ENCODE peak calls at places on chromosomes 4 and X, in ten cellular contexts. One of them, this sample, is unnamed.

GRCh38 chr4:34194585-34194984 is 2049.7 kb downstream of the ARAP2 start:
- DNase-seq in left ventricle myocardium inferior: no peak
- DNase-seq in heart right ventricle: no peak
- DNase-seq in breast epithelium: no peak
- DNase-seq in lower lobe of right lung: no peak
- DNase-seq in suprapubic skin: no peak
- DNase-seq in brain microvascular endothelial cell: no peak
- DNase-seq in heart left ventricle: no peak
- DNase-seq in ovary: no peak
- DNase-seq in pancreas: no peak
- DNase-seq in this sample: no peak

GRCh38 chr4:53671757-53672156 is 80.5 kb upstream of the LNX1 start:
- DNase-seq in left ventricle myocardium inferior: no peak
- DNase-seq in heart right ventricle: no peak
- DNase-seq in breast epithelium: no peak
- DNase-seq in lower lobe of right lung: no peak
- DNase-seq in suprapubic skin: no peak
- DNase-seq in brain microvascular endothelial cell: no peak
- DNase-seq in heart left ventricle: no peak
- DNase-seq in ovary: no peak
- DNase-seq in pancreas: peak; percentile 69
- DNase-seq in this sample: no peak

GRCh38 chr4:6071191-6071958 is 53.1 kb upstream of the C4orf50 start:
- DNase-seq in left ventricle myocardium inferior: no peak
- DNase-seq in heart right ventricle: no peak
- DNase-seq in breast epithelium: no peak
- DNase-seq in lower lobe of right lung: peak; percentile 28
- DNase-seq in suprapubic skin: no peak
- DNase-seq in brain microvascular endothelial cell: no peak
- DNase-seq in heart left ventricle: no peak
- DNase-seq in ovary: no peak
- DNase-seq in pancreas: no peak
- DNase-seq in this sample: no peak

GRCh38 chr4:38696697-38697096 is 32.7 kb downstream of the KLF3 start:
- DNase-seq in left ventricle myocardium inferior: no peak
- DNase-seq in heart right ventricle: no peak
- DNase-seq in breast epithelium: no peak
- DNase-seq in lower lobe of right lung: no peak
- DNase-seq in suprapubic skin: no peak
- DNase-seq in brain microvascular endothelial cell: no peak
- DNase-seq in heart left ventricle: no peak
- DNase-seq in ovary: no peak
- DNase-seq in pancreas: no peak
- DNase-seq in this sample: no peak

GRCh38 chr4:153207027-153207426 is 2.8 kb downstream of the TRIM2 start:
- DNase-seq in left ventricle myocardium inferior: no peak
- DNase-seq in heart right ventricle: no peak
- DNase-seq in breast epithelium: no peak
- DNase-seq in lower lobe of right lung: no peak
- DNase-seq in suprapubic skin: no peak
- DNase-seq in brain microvascular endothelial cell: no peak
- DNase-seq in heart left ventricle: no peak
- DNase-seq in ovary: no peak
- DNase-seq in pancreas: no peak
- DNase-seq in this sample: no peak

GRCh38 chr4:88938138-88938537 is 118.8 kb downstream of the FAM13A start:
- DNase-seq in left ventricle myocardium inferior: no peak
- DNase-seq in heart right ventricle: no peak
- DNase-seq in breast epithelium: no peak
- DNase-seq in lower lobe of right lung: no peak
- DNase-seq in suprapubic skin: no peak
- DNase-seq in brain microvascular endothelial cell: peak; percentile 87
- DNase-seq in heart left ventricle: no peak
- DNase-seq in ovary: no peak
- DNase-seq in pancreas: no peak
- DNase-seq in this sample: no peak

GRCh38 chr4:186144180-186144579 is 39.7 kb downstream of the FAM149A start:
- DNase-seq in left ventricle myocardium inferior: peak; percentile 25
- DNase-seq in heart right ventricle: no peak
- DNase-seq in breast epithelium: no peak
- DNase-seq in lower lobe of right lung: no peak
- DNase-seq in suprapubic skin: no peak
- DNase-seq in brain microvascular endothelial cell: peak; percentile 52
- DNase-seq in heart left ventricle: no peak
- DNase-seq in ovary: peak; percentile 38
- DNase-seq in pancreas: no peak
- DNase-seq in this sample: no peak

GRCh38 chrX:108029928-108030711 is 14.7 kb upstream of the VSIG1 start:
- DNase-seq in left ventricle myocardium inferior: no peak
- DNase-seq in heart right ventricle: no peak
- DNase-seq in breast epithelium: no peak
- DNase-seq in lower lobe of right lung: no peak
- DNase-seq in suprapubic skin: no peak
- DNase-seq in brain microvascular endothelial cell: no peak
- DNase-seq in heart left ventricle: no peak
- DNase-seq in ovary: no peak
- DNase-seq in pancreas: no peak
- DNase-seq in this sample: no peak

GRCh38 chr4:127410644-127411043 is 222.1 kb upstream of the INTU start:
- DNase-seq in left ventricle myocardium inferior: no peak
- DNase-seq in heart right ventricle: no peak
- DNase-seq in breast epithelium: no peak
- DNase-seq in lower lobe of right lung: no peak
- DNase-seq in suprapubic skin: no peak
- DNase-seq in brain microvascular endothelial cell: no peak
- DNase-seq in heart left ventricle: no peak
- DNase-seq in ovary: no peak
- DNase-seq in pancreas: no peak
- DNase-seq in this sample: no peak

GRCh38 chrX:134171661-134172587 is 65.1 kb upstream of the CCDC160 start:
- DNase-seq in left ventricle myocardium inferior: peak; percentile 24
- DNase-seq in heart right ventricle: peak; percentile 13
- DNase-seq in breast epithelium: no peak
- DNase-seq in lower lobe of right lung: no peak
- DNase-seq in suprapubic skin: no peak
- DNase-seq in brain microvascular endothelial cell: no peak
- DNase-seq in heart left ventricle: peak; percentile 31
- DNase-seq in ovary: peak; percentile 30
- DNase-seq in pancreas: peak; percentile 26
- DNase-seq in this sample: no peak

GRCh38 chr4:189656551-189657165 is 284.0 kb upstream of the FRG1 start:
- DNase-seq in left ventricle myocardium inferior: no peak
- DNase-seq in heart right ventricle: no peak
- DNase-seq in breast epithelium: no peak
- DNase-seq in lower lobe of right lung: no peak
- DNase-seq in suprapubic skin: no peak
- DNase-seq in brain microvascular endothelial cell: no peak
- DNase-seq in heart left ventricle: no peak
- DNase-seq in ovary: no peak
- DNase-seq in pancreas: no peak
- DNase-seq in this sample: no peak

GRCh38 chr4:152534541-152535231 is 1.2 kb downstream of the FBXW7 start:
- DNase-seq in left ventricle myocardium inferior: peak; percentile 38
- DNase-seq in heart right ventricle: peak; percentile 26
- DNase-seq in breast epithelium: no peak
- DNase-seq in lower lobe of right lung: peak; percentile 83
- DNase-seq in suprapubic skin: peak; percentile 74
- DNase-seq in brain microvascular endothelial cell: no peak
- DNase-seq in heart left ventricle: peak; percentile 43
- DNase-seq in ovary: peak; percentile 28
- DNase-seq in pancreas: peak; percentile 38
- DNase-seq in this sample: no peak

GRCh38 chr4:183254162-183254561 is 65.9 kb downstream of the CLDN22 start:
- DNase-seq in left ventricle myocardium inferior: no peak
- DNase-seq in heart right ventricle: no peak
- DNase-seq in breast epithelium: no peak
- DNase-seq in lower lobe of right lung: no peak
- DNase-seq in suprapubic skin: no peak
- DNase-seq in brain microvascular endothelial cell: no peak
- DNase-seq in heart left ventricle: no peak
- DNase-seq in ovary: no peak
- DNase-seq in pancreas: no peak
- DNase-seq in this sample: no peak

GRCh38 chr4:155774033-155774432 is 15.2 kb downstream of the GUCY1B1 start:
- DNase-seq in left ventricle myocardium inferior: peak; percentile 22
- DNase-seq in heart right ventricle: no peak
- DNase-seq in breast epithelium: no peak
- DNase-seq in lower lobe of right lung: no peak
- DNase-seq in suprapubic skin: no peak
- DNase-seq in brain microvascular endothelial cell: no peak
- DNase-seq in heart left ventricle: no peak
- DNase-seq in ovary: no peak
- DNase-seq in pancreas: no peak
- DNase-seq in this sample: no peak

GRCh38 chr4:125042031-125042430 is 272.7 kb upstream of the FAT4 start:
- DNase-seq in left ventricle myocardium inferior: no peak
- DNase-seq in heart right ventricle: no peak
- DNase-seq in breast epithelium: no peak
- DNase-seq in lower lobe of right lung: no peak
- DNase-seq in suprapubic skin: no peak
- DNase-seq in brain microvascular endothelial cell: no peak
- DNase-seq in heart left ventricle: no peak
- DNase-seq in ovary: no peak
- DNase-seq in pancreas: no peak
- DNase-seq in this sample: no peak

GRCh38 chrX:42096262-42096939 is 173.0 kb upstream of the CASK start:
- DNase-seq in left ventricle myocardium inferior: no peak
- DNase-seq in heart right ventricle: peak; percentile 5
- DNase-seq in breast epithelium: no peak
- DNase-seq in lower lobe of right lung: peak; percentile 58
- DNase-seq in suprapubic skin: no peak
- DNase-seq in brain microvascular endothelial cell: peak; percentile 95
- DNase-seq in heart left ventricle: peak; percentile 37
- DNase-seq in ovary: peak; percentile 53
- DNase-seq in pancreas: peak; percentile 21
- DNase-seq in this sample: no peak

GRCh38 chr4:142238589-142238988 is 602.2 kb downstream of the IL15 start:
- DNase-seq in left ventricle myocardium inferior: no peak
- DNase-seq in heart right ventricle: no peak
- DNase-seq in breast epithelium: no peak
- DNase-seq in lower lobe of right lung: no peak
- DNase-seq in suprapubic skin: no peak
- DNase-seq in brain microvascular endothelial cell: peak; percentile 54
- DNase-seq in heart left ventricle: no peak
- DNase-seq in ovary: no peak
- DNase-seq in pancreas: no peak
- DNase-seq in this sample: no peak

GRCh38 chrX:111411591-111412371 is at the start of gene DCX:
- DNase-seq in left ventricle myocardium inferior: no peak
- DNase-seq in heart right ventricle: no peak
- DNase-seq in breast epithelium: no peak
- DNase-seq in lower lobe of right lung: no peak
- DNase-seq in suprapubic skin: no peak
- DNase-seq in brain microvascular endothelial cell: no peak
- DNase-seq in heart left ventricle: no peak
- DNase-seq in ovary: no peak
- DNase-seq in pancreas: no peak
- DNase-seq in this sample: no peak

GRCh38 chr4:120440730-120441129 is 374.1 kb upstream of the MAD2L1 start:
- DNase-seq in left ventricle myocardium inferior: no peak
- DNase-seq in heart right ventricle: no peak
- DNase-seq in breast epithelium: no peak
- DNase-seq in lower lobe of right lung: no peak
- DNase-seq in suprapubic skin: no peak
- DNase-seq in brain microvascular endothelial cell: no peak
- DNase-seq in heart left ventricle: no peak
- DNase-seq in ovary: no peak
- DNase-seq in pancreas: no peak
- DNase-seq in this sample: no peak
- TF ChIP-seq CTCF in left ventricle myocardium inferior: no peak
- TF ChIP-seq CTCF in heart right ventricle: no peak
- TF ChIP-seq CTCF in breast epithelium: no peak
- TF ChIP-seq CTCF in lower lobe of right lung: no peak
- TF ChIP-seq CTCF in suprapubic skin: no peak
- TF ChIP-seq CTCF in brain microvascular endothelial cell: no peak
- TF ChIP-seq CTCF in heart left ventricle: no peak
- TF ChIP-seq CTCF in ovary: no peak
- TF ChIP-seq CTCF in pancreas: no peak
- TF ChIP-seq CTCF in this sample: no peak

DNA sequence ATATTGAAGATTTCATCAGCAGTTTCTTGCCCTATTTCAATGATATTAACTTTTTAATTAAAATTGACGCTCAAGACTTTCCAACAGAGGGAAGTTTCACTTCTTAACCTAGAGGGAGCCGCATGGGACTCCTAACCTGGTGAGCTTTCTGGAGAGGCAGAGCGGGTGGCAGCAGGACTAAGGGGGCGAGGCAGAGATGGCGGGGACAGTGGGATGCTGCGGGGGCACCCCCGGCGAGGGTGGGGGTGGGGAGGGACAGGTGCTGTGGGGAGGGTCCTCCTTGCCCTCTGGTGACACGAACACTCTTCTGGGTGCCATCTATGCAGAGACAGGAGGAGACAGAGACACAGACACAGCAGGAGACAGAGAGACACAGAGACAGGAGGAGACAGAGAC is 104.4 kb downstream of the ADRA2C start:
- DNase-seq in left ventricle myocardium inferior: peak; percentile 2
- DNase-seq in heart right ventricle: no peak
- DNase-seq in breast epithelium: no peak
- DNase-seq in lower lobe of right lung: peak; percentile 20
- DNase-seq in suprapubic skin: peak; percentile 28
- DNase-seq in brain microvascular endothelial cell: no peak
- DNase-seq in heart left ventricle: no peak
- DNase-seq in ovary: no peak
- DNase-seq in pancreas: peak; percentile 5
- DNase-seq in this sample: no peak
- H3K27me3 ChIP-seq in left ventricle myocardium inferior: peaks cover 99% of the 10 kb centered on the region
- H3K27me3 ChIP-seq in heart right ventricle: peaks cover 64% of the 10 kb centered on the region
- H3K27me3 ChIP-seq in breast epithelium: peaks cover 71% of the 10 kb centered on the region
- H3K27me3 ChIP-seq in lower lobe of right lung: peaks cover 64% of the 10 kb centered on the region
- H3K27me3 ChIP-seq in suprapubic skin: peaks cover 86% of the 10 kb centered on the region
- H3K27me3 ChIP-seq in brain microvascular endothelial cell: peaks cover 43% of the 10 kb centered on the region
- H3K27me3 ChIP-seq in heart left ventricle: peaks cover 58% of the 10 kb centered on the region
- H3K27me3 ChIP-seq in ovary: no peaks in the 10 kb centered on the region
- H3K27me3 ChIP-seq in pancreas: peaks cover 8% of the 10 kb centered on the region
- H3K27me3 ChIP-seq in this sample: peaks cover 42% of the 10 kb centered on the region

DNA sequence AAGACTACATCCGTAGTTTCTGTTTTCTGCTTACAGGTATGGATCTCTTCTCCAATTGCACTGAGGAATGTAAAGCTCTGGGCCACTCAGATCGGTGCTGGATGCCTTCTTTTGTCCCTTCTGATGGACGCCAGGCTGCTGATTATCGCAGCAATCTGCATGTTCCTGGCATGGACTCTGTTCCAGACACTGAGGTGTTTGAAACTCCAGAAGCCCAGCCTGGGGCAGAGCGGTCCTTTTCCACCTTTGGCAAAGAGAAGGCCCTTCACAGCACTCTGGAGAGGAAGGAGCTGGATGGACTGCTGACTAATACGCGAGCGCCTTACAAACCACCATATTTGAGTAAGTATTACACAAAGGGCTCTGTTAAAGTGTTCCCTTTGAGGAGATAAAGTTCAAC is 13.8 kb downstream of the PCDH10 start:
- DNase-seq in left ventricle myocardium inferior: no peak
- DNase-seq in heart right ventricle: no peak
- DNase-seq in breast epithelium: no peak
- DNase-seq in lower lobe of right lung: no peak
- DNase-seq in suprapubic skin: no peak
- DNase-seq in brain microvascular endothelial cell: no peak
- DNase-seq in heart left ventricle: no peak
- DNase-seq in ovary: no peak
- DNase-seq in pancreas: no peak
- DNase-seq in this sample: peak; percentile 37
- TF ChIP-seq CTCF in left ventricle myocardium inferior: no peak
- TF ChIP-seq CTCF in heart right ventricle: no peak
- TF ChIP-seq CTCF in breast epithelium: no peak
- TF ChIP-seq CTCF in lower lobe of right lung: no peak
- TF ChIP-seq CTCF in suprapubic skin: no peak
- TF ChIP-seq CTCF in brain microvascular endothelial cell: no peak
- TF ChIP-seq CTCF in heart left ventricle: no peak
- TF ChIP-seq CTCF in ovary: no peak
- TF ChIP-seq CTCF in pancreas: no peak
- TF ChIP-seq CTCF in this sample: no peak

GRCh38 chr4:3747582-3747906 is 18.6 kb upstream of the ADRA2C start:
- DNase-seq in left ventricle myocardium inferior: no peak
- DNase-seq in heart right ventricle: no peak
- DNase-seq in breast epithelium: no peak
- DNase-seq in lower lobe of right lung: no peak
- DNase-seq in suprapubic skin: no peak
- DNase-seq in brain microvascular endothelial cell: no peak
- DNase-seq in heart left ventricle: no peak
- DNase-seq in ovary: no peak
- DNase-seq in pancreas: no peak
- DNase-seq in this sample: no peak
- H3K27me3 ChIP-seq in left ventricle myocardium inferior: peaks cover 84% of the 10 kb centered on the region
- H3K27me3 ChIP-seq in heart right ventricle: peaks cover 59% of the 10 kb centered on the region
- H3K27me3 ChIP-seq in breast epithelium: peaks cover 79% of the 10 kb centered on the region
- H3K27me3 ChIP-seq in lower lobe of right lung: peaks cover 75% of the 10 kb centered on the region
- H3K27me3 ChIP-seq in suprapubic skin: peaks cover 96% of the 10 kb centered on the region
- H3K27me3 ChIP-seq in brain microvascular endothelial cell: peaks cover 27% of the 10 kb centered on the region
- H3K27me3 ChIP-seq in heart left ventricle: peaks cover 56% of the 10 kb centered on the region
- H3K27me3 ChIP-seq in ovary: no peaks in the 10 kb centered on the region
- H3K27me3 ChIP-seq in pancreas: peaks cover 10% of the 10 kb centered on the region
- H3K27me3 ChIP-seq in this sample: peaks cover 33% of the 10 kb centered on the region

This sample was measured in dorsolateral prefrontal cortex.